ENCODE peak calls at places on chromosomes 12 and 14, in six cellular contexts. One of them, this sample, is unnamed.

GRCh38 chr14:90576581-90576980 is 179.8 kb downstream of the CALM1 start:
- DNase-seq in HCT116: no peak
- DNase-seq in A549: no peak
- DNase-seq in lower leg skin: no peak
- DNase-seq in testis: no peak
- DNase-seq in HepG2: no peak
- DNase-seq in this sample: no peak

GRCh38 chr12:78185109-78185508 is 354.4 kb downstream of the NAV3 start:
- DNase-seq in HCT116: no peak
- DNase-seq in A549: no peak
- DNase-seq in lower leg skin: no peak
- DNase-seq in testis: no peak
- DNase-seq in HepG2: no peak
- DNase-seq in this sample: no peak

GRCh38 chr14:96167224-96168148 is 37.2 kb upstream of the BDKRB2 start:
- DNase-seq in HCT116: no peak
- DNase-seq in A549: peak
- DNase-seq in lower leg skin: peak
- DNase-seq in testis: no peak
- DNase-seq in HepG2: no peak
- DNase-seq in this sample: peak

GRCh38 chr14:56351861-56352260 is 227.7 kb upstream of the TMEM260 start:
- DNase-seq in HCT116: no peak
- DNase-seq in A549: no peak
- DNase-seq in lower leg skin: no peak
- DNase-seq in testis: no peak
- DNase-seq in HepG2: no peak
- DNase-seq in this sample: no peak

GRCh38 chr14:22739423-22739822 is 27.1 kb upstream of the OXA1L start:
- DNase-seq in HCT116: no peak
- DNase-seq in A549: no peak
- DNase-seq in lower leg skin: no peak
- DNase-seq in testis: no peak
- DNase-seq in HepG2: no peak
- DNase-seq in this sample: no peak

GRCh38 chr14:66495214-66496098 is 9.3 kb downstream of the CCDC196 start:
- DNase-seq in HCT116: peak
- DNase-seq in A549: peak
- DNase-seq in lower leg skin: no peak
- DNase-seq in testis: peak
- DNase-seq in HepG2: peak
- DNase-seq in this sample: peak

GRCh38 chr12:97046901-97047300 is 139.8 kb downstream of the NEDD1 start:
- DNase-seq in HCT116: no peak
- DNase-seq in A549: no peak
- DNase-seq in lower leg skin: no peak
- DNase-seq in testis: no peak
- DNase-seq in HepG2: no peak
- DNase-seq in this sample: no peak

GRCh38 chr12:120056739-120057138 is 59.8 kb downstream of the RAB35 start:
- DNase-seq in HCT116: no peak
- DNase-seq in A549: no peak
- DNase-seq in lower leg skin: peak
- DNase-seq in testis: no peak
- DNase-seq in HepG2: no peak
- DNase-seq in this sample: no peak

GRCh38 chr12:68932701-68933563 is at the start of gene CPM:
- DNase-seq in HCT116: no peak
- DNase-seq in A549: peak
- DNase-seq in lower leg skin: peak
- DNase-seq in testis: peak
- DNase-seq in HepG2: no peak
- DNase-seq in this sample: peak

GRCh38 chr12:91990525-91990924 is 155.1 kb downstream of the BTG1 start:
- DNase-seq in HCT116: no peak
- DNase-seq in A549: no peak
- DNase-seq in lower leg skin: no peak
- DNase-seq in testis: no peak
- DNase-seq in HepG2: no peak
- DNase-seq in this sample: no peak

GRCh38 chr12:82805812-82806497 is 119.2 kb downstream of the TMTC2 start:
- DNase-seq in HCT116: no peak
- DNase-seq in A549: no peak
- DNase-seq in lower leg skin: no peak
- DNase-seq in testis: no peak
- DNase-seq in HepG2: no peak
- DNase-seq in this sample: no peak

GRCh38 chr12:75389706-75390105 is 1.2 kb upstream of the GLIPR1L2 start:
- DNase-seq in HCT116: no peak
- DNase-seq in A549: no peak
- DNase-seq in lower leg skin: no peak
- DNase-seq in testis: no peak
- DNase-seq in HepG2: no peak
- DNase-seq in this sample: no peak

GRCh38 chr12:42921741-42922511 is 332.4 kb upstream of the PRICKLE1 start:
- DNase-seq in HCT116: no peak
- DNase-seq in A549: no peak
- DNase-seq in lower leg skin: no peak
- DNase-seq in testis: no peak
- DNase-seq in HepG2: no peak
- DNase-seq in this sample: no peak

GRCh38 chr12:32598688-32599087 is 80.4 kb upstream of the DNM1L start:
- DNase-seq in HCT116: no peak
- DNase-seq in A549: no peak
- DNase-seq in lower leg skin: no peak
- DNase-seq in testis: no peak
- DNase-seq in HepG2: no peak
- DNase-seq in this sample: no peak

GRCh38 chr12:108099778-108100177 is 29.3 kb upstream of the WSCD2 start:
- DNase-seq in HCT116: no peak
- DNase-seq in A549: no peak
- DNase-seq in lower leg skin: no peak
- DNase-seq in testis: no peak
- DNase-seq in HepG2: no peak
- DNase-seq in this sample: no peak

GRCh38 chr12:124500232-124501079 is 67.0 kb downstream of the NCOR2 start:
- DNase-seq in HCT116: no peak
- DNase-seq in A549: no peak
- DNase-seq in lower leg skin: no peak
- DNase-seq in testis: no peak
- DNase-seq in HepG2: peak
- DNase-seq in this sample: no peak

GRCh38 chr14:101480747-101481530 is 80.4 kb upstream of the DIO3 start:
- DNase-seq in HCT116: no peak
- DNase-seq in A549: peak
- DNase-seq in lower leg skin: peak
- DNase-seq in testis: peak
- DNase-seq in HepG2: peak
- DNase-seq in this sample: peak

GRCh38 chr12:124917841-124918621 is 3.6 kb upstream of the UBC start:
- DNase-seq in HCT116: no peak
- DNase-seq in A549: no peak
- DNase-seq in lower leg skin: no peak
- DNase-seq in testis: no peak
- DNase-seq in HepG2: peak
- DNase-seq in this sample: no peak

GRCh38 chr14:95085321-95085720 is 72.0 kb downstream of the DICER1 start:
- DNase-seq in HCT116: no peak
- DNase-seq in A549: no peak
- DNase-seq in lower leg skin: no peak
- DNase-seq in testis: no peak
- DNase-seq in HepG2: no peak
- DNase-seq in this sample: no peak

GRCh38 chr12:16385779-16386646 is 38.6 kb downstream of the MGST1 start:
- DNase-seq in HCT116: no peak
- DNase-seq in A549: peak
- DNase-seq in lower leg skin: no peak
- DNase-seq in testis: peak
- DNase-seq in HepG2: peak
- DNase-seq in this sample: no peak

GRCh38 chr12:80834724-80835123 is 103.0 kb downstream of the LIN7A start:
- DNase-seq in HCT116: no peak
- DNase-seq in A549: no peak
- DNase-seq in lower leg skin: no peak
- DNase-seq in testis: no peak
- DNase-seq in HepG2: no peak
- DNase-seq in this sample: no peak

GRCh38 chr12:41596190-41596589 is 408.1 kb downstream of the PDZRN4 start:
- DNase-seq in HCT116: no peak
- DNase-seq in A549: no peak
- DNase-seq in lower leg skin: no peak
- DNase-seq in testis: no peak
- DNase-seq in HepG2: no peak
- DNase-seq in this sample: no peak

GRCh38 chr12:52175411-52176350 is 16.1 kb downstream of the KRT80 start:
- DNase-seq in HCT116: no peak
- DNase-seq in A549: no peak
- DNase-seq in lower leg skin: no peak
- DNase-seq in testis: no peak
- DNase-seq in HepG2: peak
- DNase-seq in this sample: no peak

DNA sequence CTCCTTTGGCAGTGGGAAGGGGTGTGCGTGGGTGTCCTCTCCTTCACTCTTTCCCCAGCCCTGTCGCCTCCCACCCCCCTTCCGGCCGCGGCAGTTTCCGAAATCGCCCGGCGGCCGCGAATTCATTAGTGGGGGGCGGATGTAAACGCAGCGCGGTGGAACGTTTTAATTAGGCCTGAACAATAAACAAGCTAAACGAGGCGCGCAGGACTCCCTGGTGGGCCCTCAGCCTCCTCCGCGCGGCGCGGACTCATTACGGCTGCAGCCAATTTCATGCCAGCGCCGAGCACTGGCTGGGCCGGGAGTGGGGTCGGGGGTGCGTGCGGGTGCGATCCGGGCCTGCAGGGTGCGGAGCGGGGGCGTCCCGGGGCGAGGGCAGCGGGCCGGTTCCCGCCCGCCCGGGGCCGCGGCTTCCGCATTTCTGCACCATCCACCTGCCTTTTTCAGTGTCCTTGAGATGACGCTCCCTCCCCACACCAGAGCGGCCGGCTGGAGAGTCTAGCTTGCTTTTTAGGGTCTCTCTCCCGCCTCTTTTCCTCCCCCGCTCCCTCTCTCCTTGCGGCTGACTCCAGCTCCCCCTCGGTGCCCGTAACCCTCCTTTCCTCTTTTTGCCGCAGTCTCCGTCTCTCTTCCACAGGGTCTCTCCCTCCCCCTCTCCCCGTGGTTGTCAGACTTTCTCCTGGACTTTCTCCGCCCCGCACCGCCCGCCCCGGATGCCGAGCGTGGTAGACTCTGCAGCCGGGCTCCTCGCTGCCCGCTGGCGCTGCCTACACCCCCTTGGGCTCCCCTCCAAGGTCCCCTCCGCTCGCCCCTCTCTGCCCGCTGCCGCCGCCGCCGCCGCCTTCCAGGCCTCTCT is at the start of gene CISTR:
- DNase-seq in HCT116: no peak
- DNase-seq in A549: no peak
- DNase-seq in lower leg skin: no peak
- DNase-seq in testis: no peak
- DNase-seq in HepG2: no peak
- DNase-seq in this sample: no peak
- TF ChIP-seq POLR2A in HCT116: no peak
- TF ChIP-seq POLR2A in A549: no peak
- TF ChIP-seq POLR2A in lower leg skin: no peak
- TF ChIP-seq POLR2A in testis: no peak
- TF ChIP-seq POLR2A in HepG2: no peak
- TF ChIP-seq POLR2A in this sample: no peak

GRCh38 chr12:5900533-5901255 is 44.4 kb downstream of the ANO2 start:
- DNase-seq in HCT116: no peak
- DNase-seq in A549: no peak
- DNase-seq in lower leg skin: no peak
- DNase-seq in testis: no peak
- DNase-seq in HepG2: no peak
- DNase-seq in this sample: no peak
- H3K4me3 ChIP-seq in HCT116: no peak
- H3K4me3 ChIP-seq in A549: no peak
- H3K4me3 ChIP-seq in lower leg skin: no peak
- H3K4me3 ChIP-seq in testis: no peak
- H3K4me3 ChIP-seq in HepG2: no peak
- H3K4me3 ChIP-seq in this sample: no peak

GRCh38 chr14:69877492-69877891 is 1.7 kb upstream of the SMOC1 start:
- DNase-seq in HCT116: peak
- DNase-seq in A549: no peak
- DNase-seq in lower leg skin: no peak
- DNase-seq in testis: peak
- DNase-seq in HepG2: no peak
- DNase-seq in this sample: no peak

GRCh38 chr14:69880851-69881250 is 1.6 kb downstream of the SMOC1 start:
- DNase-seq in HCT116: no peak
- DNase-seq in A549: no peak
- DNase-seq in lower leg skin: no peak
- DNase-seq in testis: no peak
- DNase-seq in HepG2: no peak
- DNase-seq in this sample: no peak

GRCh38 chr14:69880051-69880487 is 853 bp downstream of the SMOC1 start:
- DNase-seq in HCT116: no peak
- DNase-seq in A549: no peak
- DNase-seq in lower leg skin: no peak
- DNase-seq in testis: no peak
- DNase-seq in HepG2: peak
- DNase-seq in this sample: no peak

GRCh38 chr14:69878251-69878650 is 965 bp upstream of the SMOC1 start:
- DNase-seq in HCT116: no peak
- DNase-seq in A549: no peak
- DNase-seq in lower leg skin: no peak
- DNase-seq in testis: no peak
- DNase-seq in HepG2: no peak
- DNase-seq in this sample: no peak

GRCh38 chr14:69879175-69880047 is at the start of gene SMOC1:
- DNase-seq in HCT116: no peak
- DNase-seq in A549: peak
- DNase-seq in lower leg skin: no peak
- DNase-seq in testis: peak
- DNase-seq in HepG2: peak
- DNase-seq in this sample: no peak
- TF ChIP-seq POLR2A in HCT116: no peak
- TF ChIP-seq POLR2A in A549: peak
- TF ChIP-seq POLR2A in lower leg skin: no peak
- TF ChIP-seq POLR2A in testis: peak
- TF ChIP-seq POLR2A in HepG2: peak
- TF ChIP-seq POLR2A in this sample: no peak

GRCh38 chr14:77144412-77145115 is 3.0 kb upstream of the ZDHHC22 start:
- DNase-seq in HCT116: no peak
- DNase-seq in A549: no peak
- DNase-seq in lower leg skin: no peak
- DNase-seq in testis: no peak
- DNase-seq in HepG2: no peak
- DNase-seq in this sample: no peak

GRCh38 chr14:77142289-77142814 is 761 bp upstream of the ZDHHC22 start:
- DNase-seq in HCT116: no peak
- DNase-seq in A549: no peak
- DNase-seq in lower leg skin: no peak
- DNase-seq in testis: no peak
- DNase-seq in HepG2: no peak
- DNase-seq in this sample: no peak

GRCh38 chr14:77141592-77142288 is at the start of gene ZDHHC22:
- DNase-seq in HCT116: no peak
- DNase-seq in A549: peak
- DNase-seq in lower leg skin: no peak
- DNase-seq in testis: no peak
- DNase-seq in HepG2: no peak
- DNase-seq in this sample: no peak

GRCh38 chr14:77140937-77141591 is 527 bp downstream of the ZDHHC22 start:
- DNase-seq in HCT116: no peak
- DNase-seq in A549: peak
- DNase-seq in lower leg skin: no peak
- DNase-seq in testis: no peak
- DNase-seq in HepG2: no peak
- DNase-seq in this sample: no peak

GRCh38 chr14:77143071-77143470 is 1.5 kb upstream of the ZDHHC22 start:
- DNase-seq in HCT116: no peak
- DNase-seq in A549: no peak
- DNase-seq in lower leg skin: no peak
- DNase-seq in testis: no peak
- DNase-seq in HepG2: no peak
- DNase-seq in this sample: no peak
- H3K4me3 ChIP-seq in HCT116: no peak
- H3K4me3 ChIP-seq in A549: no peak
- H3K4me3 ChIP-seq in lower leg skin: no peak
- H3K4me3 ChIP-seq in testis: no peak
- H3K4me3 ChIP-seq in HepG2: no peak
- H3K4me3 ChIP-seq in this sample: no peak

This sample was measured in Peyer's patch.